ENCODE peak calls at places on chromosome 20, in six cellular contexts. One of them, this sample, is unnamed.
A peak's percentile ranks its signal among the peaks of the same experiment; 100 is the strongest.

GRCh38 chr20:61739832-61740118 is 325.9 kb downstream of the TAF4 start:
- DNase-seq in CD8-positive, alpha-beta T cell: no peak
- DNase-seq in Panc1: no peak
- DNase-seq in A549: no peak
- DNase-seq in GM06990: no peak
- DNase-seq in cardiac fibroblast: no peak
- DNase-seq in this sample: no peak

GRCh38 chr20:34528921-34529297 is 12.7 kb downstream of the DYNLRB1 start:
- DNase-seq in GM06990: no peak
- DNase-seq in cardiac fibroblast: no peak
- DNase-seq in Panc1: no peak
- DNase-seq in A549: no peak
- DNase-seq in CD8-positive, alpha-beta T cell: no peak
- DNase-seq in this sample: no peak

GRCh38 chr20:56940466-56940865 is 311.4 kb downstream of the TFAP2C start:
- DNase-seq in GM06990: no peak
- DNase-seq in Panc1: no peak
- DNase-seq in CD8-positive, alpha-beta T cell: no peak
- DNase-seq in cardiac fibroblast: no peak
- DNase-seq in A549: no peak
- DNase-seq in this sample: no peak

GRCh38 chr20:6164421-6165341 is 41.9 kb upstream of the FERMT1 start:
- DNase-seq in A549: no peak
- DNase-seq in cardiac fibroblast: peak; percentile 30
- DNase-seq in GM06990: no peak
- DNase-seq in Panc1: no peak
- DNase-seq in CD8-positive, alpha-beta T cell: no peak
- DNase-seq in this sample: peak; percentile 24

GRCh38 chr20:15061955-15062354 is 724.5 kb upstream of the FLRT3 start:
- DNase-seq in A549: peak; percentile 34
- DNase-seq in cardiac fibroblast: no peak
- DNase-seq in Panc1: no peak
- DNase-seq in GM06990: no peak
- DNase-seq in CD8-positive, alpha-beta T cell: no peak
- DNase-seq in this sample: no peak

GRCh38 chr20:16922834-16923233 is 174.7 kb downstream of the OTOR start:
- DNase-seq in Panc1: no peak
- DNase-seq in A549: peak; percentile 47
- DNase-seq in cardiac fibroblast: peak; percentile 87
- DNase-seq in CD8-positive, alpha-beta T cell: no peak
- DNase-seq in GM06990: no peak
- DNase-seq in this sample: peak; percentile 78

GRCh38 chr20:362271-363254 is 15.7 kb downstream of the NRSN2 start:
- DNase-seq in Panc1: no peak
- DNase-seq in cardiac fibroblast: peak; percentile 92
- DNase-seq in GM06990: peak; percentile 45
- DNase-seq in A549: peak; percentile 98
- DNase-seq in CD8-positive, alpha-beta T cell: no peak
- DNase-seq in this sample: peak; percentile 76

GRCh38 chr20:57053798-57054552 is 212.5 kb downstream of the BMP7 start:
- DNase-seq in cardiac fibroblast: no peak
- DNase-seq in GM06990: no peak
- DNase-seq in Panc1: no peak
- DNase-seq in A549: no peak
- DNase-seq in CD8-positive, alpha-beta T cell: no peak
- DNase-seq in this sample: no peak

GRCh38 chr20:37575884-37576283 is 48.2 kb upstream of the BLCAP start:
- DNase-seq in A549: no peak
- DNase-seq in CD8-positive, alpha-beta T cell: no peak
- DNase-seq in GM06990: peak; percentile 24
- DNase-seq in cardiac fibroblast: no peak
- DNase-seq in Panc1: no peak
- DNase-seq in this sample: no peak

GRCh38 chr20:62723351-62723750 is 14.7 kb downstream of the NTSR1 start:
- DNase-seq in GM06990: no peak
- DNase-seq in Panc1: no peak
- DNase-seq in CD8-positive, alpha-beta T cell: no peak
- DNase-seq in A549: no peak
- DNase-seq in cardiac fibroblast: no peak
- DNase-seq in this sample: peak; percentile 4

GRCh38 chr20:45405566-45406259 is 2.4 kb upstream of the DBNDD2 start:
- DNase-seq in GM06990: no peak
- DNase-seq in cardiac fibroblast: peak; percentile 22
- DNase-seq in CD8-positive, alpha-beta T cell: no peak
- DNase-seq in Panc1: no peak
- DNase-seq in A549: no peak
- DNase-seq in this sample: no peak

GRCh38 chr20:64049060-64049886 is at the start of gene SOX18:
- DNase-seq in CD8-positive, alpha-beta T cell: no peak
- DNase-seq in Panc1: no peak
- DNase-seq in GM06990: no peak
- DNase-seq in cardiac fibroblast: peak; percentile 29
- DNase-seq in A549: peak; percentile 59
- DNase-seq in this sample: no peak

GRCh38 chr20:56630086-56630493 is 984 bp downstream of the TFAP2C start:
- DNase-seq in CD8-positive, alpha-beta T cell: no peak
- DNase-seq in Panc1: no peak
- DNase-seq in GM06990: peak; percentile 51
- DNase-seq in A549: peak; percentile 83
- DNase-seq in cardiac fibroblast: no peak
- DNase-seq in this sample: peak; percentile 87

GRCh38 chr20:45970646-45971424 is 1.2 kb downstream of the ZNF335 start:
- DNase-seq in GM06990: no peak
- DNase-seq in Panc1: no peak
- DNase-seq in cardiac fibroblast: peak; percentile 27
- DNase-seq in A549: no peak
- DNase-seq in CD8-positive, alpha-beta T cell: no peak
- DNase-seq in this sample: peak; percentile 29

DNA sequence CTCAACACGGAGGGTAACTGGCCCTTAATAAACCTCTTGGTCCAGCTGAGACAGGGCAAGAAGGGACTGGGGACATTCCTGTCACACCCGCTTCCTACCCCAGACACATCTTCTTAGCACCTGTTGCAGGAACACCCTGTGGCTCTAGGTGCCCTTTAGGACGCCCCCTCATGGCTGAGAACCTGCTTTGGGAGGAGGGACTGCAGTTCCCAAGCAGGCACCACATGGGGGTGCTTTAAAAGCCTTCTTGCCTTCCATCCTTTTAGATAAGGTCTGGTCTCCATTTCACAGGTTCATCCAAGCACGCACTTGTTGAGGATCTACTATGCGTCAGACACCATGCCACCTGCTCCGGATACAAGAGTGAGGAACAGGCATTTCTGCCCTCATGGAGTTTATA is 26.6 kb downstream of the NSFL1C start:
- DNase-seq in A549: peak; percentile 50
- DNase-seq in cardiac fibroblast: peak; percentile 32
- DNase-seq in CD8-positive, alpha-beta T cell: no peak
- DNase-seq in GM06990: no peak
- DNase-seq in Panc1: no peak
- DNase-seq in this sample: no peak
- TF ChIP-seq CTCF in A549: peak; percentile 35
- TF ChIP-seq CTCF in cardiac fibroblast: peak; percentile 41
- TF ChIP-seq CTCF in CD8-positive, alpha-beta T cell: no peak
- TF ChIP-seq CTCF in GM06990: peak; percentile 73
- TF ChIP-seq CTCF in Panc1: peak; percentile 60
- TF ChIP-seq CTCF in this sample: peak; percentile 57

DNA sequence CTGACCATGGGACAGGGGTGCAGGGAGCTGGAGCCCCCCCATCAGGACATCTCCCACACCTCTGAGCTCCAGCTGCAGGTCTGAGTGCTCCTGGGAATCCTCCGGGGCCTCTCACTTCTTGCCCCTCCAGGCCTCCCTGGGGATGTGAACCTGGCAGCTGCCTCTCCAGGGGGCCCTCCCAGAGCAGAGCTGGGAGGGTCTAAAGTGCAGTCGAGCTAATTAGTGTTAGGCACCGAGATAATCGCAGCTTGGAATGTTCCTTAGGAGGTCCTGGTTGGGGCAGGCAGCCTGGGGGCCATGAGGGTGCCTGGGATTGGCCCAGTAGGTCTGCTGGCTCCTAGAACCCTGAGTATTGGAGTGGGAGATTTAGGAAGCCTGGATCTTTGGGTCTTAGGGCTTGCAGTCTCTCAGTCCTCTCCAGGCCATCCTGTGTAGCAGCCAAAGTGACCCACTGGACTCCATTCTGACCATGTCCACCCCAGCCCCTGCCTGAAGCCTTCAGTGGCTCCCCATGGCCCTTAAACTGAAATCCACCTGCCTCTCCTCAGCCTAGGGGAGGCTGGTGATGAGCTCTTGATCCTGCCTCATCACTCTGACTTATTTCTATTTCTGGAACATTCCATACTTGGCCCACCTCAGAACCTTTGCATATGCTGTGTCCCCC is 26.0 kb downstream of the CEBPB start:
- DNase-seq in CD8-positive, alpha-beta T cell: no peak
- DNase-seq in A549: no peak
- DNase-seq in cardiac fibroblast: no peak
- DNase-seq in GM06990: no peak
- DNase-seq in Panc1: no peak
- DNase-seq in this sample: no peak
- H3K4me3 ChIP-seq in CD8-positive, alpha-beta T cell: no peak overlapping the region
- H3K4me3 ChIP-seq in A549: no peak overlapping the region
- H3K4me3 ChIP-seq in cardiac fibroblast: no peak overlapping the region
- H3K4me3 ChIP-seq in GM06990: no peak overlapping the region
- H3K4me3 ChIP-seq in Panc1: no peak overlapping the region
- H3K4me3 ChIP-seq in this sample: no peak overlapping the region

GRCh38 chr20:43514062-43514971 is 6.8 kb downstream of the L3MBTL1 start:
- DNase-seq in CD8-positive, alpha-beta T cell: peak; percentile 84
- DNase-seq in Panc1: peak; percentile 95
- DNase-seq in A549: no peak
- DNase-seq in GM06990: peak; percentile 95
- DNase-seq in cardiac fibroblast: peak; percentile 98
- DNase-seq in this sample: peak; percentile 99
- TF ChIP-seq CTCF in CD8-positive, alpha-beta T cell: no peak
- TF ChIP-seq CTCF in Panc1: peak; percentile 52
- TF ChIP-seq CTCF in A549: no peak
- TF ChIP-seq CTCF in GM06990: peak; percentile 39
- TF ChIP-seq CTCF in cardiac fibroblast: peak; percentile 28
- TF ChIP-seq CTCF in this sample: no peak

DNA sequence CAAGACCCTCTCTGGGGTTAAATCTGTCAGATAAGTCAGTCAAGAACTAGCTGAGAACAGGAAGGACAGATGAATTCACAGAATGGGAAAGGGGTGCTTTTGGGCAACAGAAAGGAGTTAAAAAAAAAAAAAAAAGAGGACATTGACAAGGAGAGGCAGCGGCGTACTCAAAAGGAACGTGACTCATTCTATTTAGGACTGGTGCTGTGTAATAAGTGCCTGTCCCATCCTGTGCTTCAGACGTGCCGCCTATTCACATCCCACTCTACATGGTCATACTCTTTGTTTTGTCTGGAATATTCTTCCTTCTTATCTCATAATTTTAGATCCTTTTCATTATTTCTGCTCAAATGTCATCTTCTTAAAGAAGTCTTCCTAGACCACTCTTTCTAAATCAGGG is 101.1 kb upstream of the EMILIN3 start:
- DNase-seq in A549: no peak
- DNase-seq in Panc1: no peak
- DNase-seq in cardiac fibroblast: peak; percentile 65
- DNase-seq in CD8-positive, alpha-beta T cell: no peak
- DNase-seq in GM06990: no peak
- DNase-seq in this sample: no peak
- H3K4me3 ChIP-seq in A549: no peak overlapping the region
- H3K4me3 ChIP-seq in Panc1: no peak overlapping the region
- H3K4me3 ChIP-seq in cardiac fibroblast: no peak overlapping the region
- H3K4me3 ChIP-seq in CD8-positive, alpha-beta T cell: no peak overlapping the region
- H3K4me3 ChIP-seq in GM06990: no peak overlapping the region
- H3K4me3 ChIP-seq in this sample: no peak overlapping the region

DNA sequence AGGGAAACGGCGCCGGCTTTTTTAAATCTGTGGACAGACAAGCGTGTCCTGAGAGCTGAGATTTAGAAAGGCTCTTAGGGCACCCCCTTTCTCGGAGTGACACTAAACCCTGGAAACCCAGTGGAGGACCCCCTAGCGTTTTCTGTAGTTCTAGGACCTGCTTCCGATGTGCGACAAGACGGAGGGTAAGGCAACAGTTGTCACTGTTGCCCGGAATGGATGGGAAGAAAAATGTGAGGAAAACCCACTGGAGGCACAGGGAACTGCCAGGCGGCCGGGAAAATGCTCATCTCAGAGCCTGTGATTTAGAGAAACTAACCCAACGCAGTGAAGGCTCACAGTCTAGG is 551 bp upstream of the ATP5F1E start:
- DNase-seq in A549: no peak
- DNase-seq in cardiac fibroblast: no peak
- DNase-seq in Panc1: peak; percentile 24
- DNase-seq in CD8-positive, alpha-beta T cell: no peak
- DNase-seq in GM06990: no peak
- DNase-seq in this sample: no peak
- TF ChIP-seq CTCF in A549: no peak
- TF ChIP-seq CTCF in cardiac fibroblast: peak; percentile 30
- TF ChIP-seq CTCF in Panc1: peak; percentile 11
- TF ChIP-seq CTCF in CD8-positive, alpha-beta T cell: no peak
- TF ChIP-seq CTCF in GM06990: peak; percentile 4
- TF ChIP-seq CTCF in this sample: no peak

DNA sequence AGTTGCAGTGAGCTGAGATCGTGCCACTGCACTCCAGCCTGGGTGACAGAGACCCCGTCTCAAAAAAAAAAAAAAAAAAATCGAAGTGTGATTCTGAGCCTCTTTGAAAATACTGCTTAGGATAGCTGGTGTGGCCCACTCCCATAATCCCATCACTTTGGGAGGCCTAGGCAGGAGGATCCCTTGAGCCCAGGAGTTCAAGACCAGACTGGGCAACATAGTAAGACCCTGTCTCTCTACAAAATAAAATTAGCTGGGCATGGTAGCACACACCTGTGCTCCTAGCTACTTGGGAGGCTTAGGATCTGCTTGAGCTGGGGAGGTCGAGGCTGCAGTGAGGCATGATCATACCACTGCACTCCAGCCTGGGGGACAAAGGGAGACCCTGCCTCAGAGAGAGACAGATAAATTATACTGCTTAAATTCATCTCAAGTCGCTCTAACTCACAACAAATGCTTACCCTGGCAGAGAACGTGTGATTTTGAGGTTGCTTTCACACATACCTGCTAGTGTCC is 12.4 kb upstream of the TMC2 start:
- DNase-seq in GM06990: no peak
- DNase-seq in cardiac fibroblast: no peak
- DNase-seq in A549: no peak
- DNase-seq in Panc1: no peak
- DNase-seq in CD8-positive, alpha-beta T cell: no peak
- DNase-seq in this sample: no peak
- H3K4me3 ChIP-seq in GM06990: peak overlapping the region; percentile 81
- H3K4me3 ChIP-seq in cardiac fibroblast: peak overlapping the region; percentile 74
- H3K4me3 ChIP-seq in A549: peak overlapping the region; percentile 81
- H3K4me3 ChIP-seq in Panc1: peak overlapping the region; percentile 83
- H3K4me3 ChIP-seq in CD8-positive, alpha-beta T cell: peak overlapping the region; percentile 91
- H3K4me3 ChIP-seq in this sample: peak overlapping the region; percentile 84

This sample was measured in astrocyte of the spinal cord.